ENCODE peak calls at places on chromosomes 7 and 10, in ten cellular contexts. One of them, this sample, is unnamed.

GRCh38 chr7:2876031-2876862 is 32.1 kb upstream of the GNA12 start:
- DNase-seq in H9: no peak
- DNase-seq in stimulated activated naive B cell treated with anti-CD40 and anti-IgM and Interleukin-4, amounts not matched to agents 10 μg/mL and 1 μg/mL and 100 μg/mL, for 72 hours: no peak
- DNase-seq in activated naive CD4-positive, alpha-beta T cell treated with anti-CD3 and anti-CD28 coated beads, Interleukin-2, amount 10 ng/mL, durations not matched to agents 7 days and 5 days: no peak
- DNase-seq in MV-4-11: no peak
- DNase-seq in stimulated activated CD8-positive, alpha-beta memory T cell treated with anti-CD3 and anti-CD28 coated beads, Interleukin-7, amount 100 ng/mL, for 1 hour: no peak
- DNase-seq in kidney: no peak
- DNase-seq in ELR: peak; percentile 87
- DNase-seq in lower leg skin: no peak
- DNase-seq in AG08395: peak; percentile 75
- DNase-seq in this sample: peak; percentile 26

GRCh38 chr10:100728928-100729876 is 16.2 kb upstream of the PAX2 start:
- DNase-seq in kidney: peak; percentile 89
- DNase-seq in activated naive CD4-positive, alpha-beta T cell treated with anti-CD3 and anti-CD28 coated beads, Interleukin-2, amount 10 ng/mL, durations not matched to agents 7 days and 5 days: peak; percentile 39
- DNase-seq in lower leg skin: no peak
- DNase-seq in H9: peak; percentile 85
- DNase-seq in stimulated activated CD8-positive, alpha-beta memory T cell treated with anti-CD3 and anti-CD28 coated beads, Interleukin-7, amount 100 ng/mL, for 1 hour: no peak
- DNase-seq in ELR: peak; percentile 37
- DNase-seq in AG08395: peak; percentile 35
- DNase-seq in MV-4-11: peak; percentile 22
- DNase-seq in stimulated activated naive B cell treated with anti-CD40 and anti-IgM and Interleukin-4, amounts not matched to agents 10 μg/mL and 1 μg/mL and 100 μg/mL, for 72 hours: no peak
- DNase-seq in this sample: peak; percentile 30

GRCh38 chr7:87146740-87147386 is 5.4 kb upstream of the DMTF1 start:
- DNase-seq in ELR: no peak
- DNase-seq in kidney: peak; percentile 69
- DNase-seq in stimulated activated naive B cell treated with anti-CD40 and anti-IgM and Interleukin-4, amounts not matched to agents 10 μg/mL and 1 μg/mL and 100 μg/mL, for 72 hours: no peak
- DNase-seq in AG08395: no peak
- DNase-seq in H9: peak; percentile 41
- DNase-seq in activated naive CD4-positive, alpha-beta T cell treated with anti-CD3 and anti-CD28 coated beads, Interleukin-2, amount 10 ng/mL, durations not matched to agents 7 days and 5 days: no peak
- DNase-seq in stimulated activated CD8-positive, alpha-beta memory T cell treated with anti-CD3 and anti-CD28 coated beads, Interleukin-7, amount 100 ng/mL, for 1 hour: no peak
- DNase-seq in lower leg skin: peak; percentile 81
- DNase-seq in MV-4-11: no peak
- DNase-seq in this sample: no peak

GRCh38 chr7:134931487-134931886 is 54.8 kb upstream of the AGBL3 start:
- DNase-seq in MV-4-11: no peak
- DNase-seq in stimulated activated naive B cell treated with anti-CD40 and anti-IgM and Interleukin-4, amounts not matched to agents 10 μg/mL and 1 μg/mL and 100 μg/mL, for 72 hours: no peak
- DNase-seq in ELR: no peak
- DNase-seq in lower leg skin: no peak
- DNase-seq in AG08395: no peak
- DNase-seq in kidney: no peak
- DNase-seq in H9: no peak
- DNase-seq in activated naive CD4-positive, alpha-beta T cell treated with anti-CD3 and anti-CD28 coated beads, Interleukin-2, amount 10 ng/mL, durations not matched to agents 7 days and 5 days: no peak
- DNase-seq in stimulated activated CD8-positive, alpha-beta memory T cell treated with anti-CD3 and anti-CD28 coated beads, Interleukin-7, amount 100 ng/mL, for 1 hour: no peak
- DNase-seq in this sample: peak; percentile 25

GRCh38 chr10:78025685-78026364 is 3.5 kb downstream of the POLR3A start:
- DNase-seq in ELR: peak; percentile 90
- DNase-seq in kidney: no peak
- DNase-seq in activated naive CD4-positive, alpha-beta T cell treated with anti-CD3 and anti-CD28 coated beads, Interleukin-2, amount 10 ng/mL, durations not matched to agents 7 days and 5 days: no peak
- DNase-seq in MV-4-11: no peak
- DNase-seq in AG08395: peak; percentile 27
- DNase-seq in stimulated activated naive B cell treated with anti-CD40 and anti-IgM and Interleukin-4, amounts not matched to agents 10 μg/mL and 1 μg/mL and 100 μg/mL, for 72 hours: no peak
- DNase-seq in stimulated activated CD8-positive, alpha-beta memory T cell treated with anti-CD3 and anti-CD28 coated beads, Interleukin-7, amount 100 ng/mL, for 1 hour: no peak
- DNase-seq in lower leg skin: no peak
- DNase-seq in H9: no peak
- DNase-seq in this sample: no peak

GRCh38 chr10:71083457-71083975 is 128.9 kb upstream of the UNC5B start:
- DNase-seq in stimulated activated naive B cell treated with anti-CD40 and anti-IgM and Interleukin-4, amounts not matched to agents 10 μg/mL and 1 μg/mL and 100 μg/mL, for 72 hours: no peak
- DNase-seq in ELR: no peak
- DNase-seq in lower leg skin: peak; percentile 71
- DNase-seq in stimulated activated CD8-positive, alpha-beta memory T cell treated with anti-CD3 and anti-CD28 coated beads, Interleukin-7, amount 100 ng/mL, for 1 hour: no peak
- DNase-seq in H9: peak; percentile 15
- DNase-seq in MV-4-11: peak; percentile 53
- DNase-seq in kidney: peak; percentile 11
- DNase-seq in AG08395: no peak
- DNase-seq in activated naive CD4-positive, alpha-beta T cell treated with anti-CD3 and anti-CD28 coated beads, Interleukin-2, amount 10 ng/mL, durations not matched to agents 7 days and 5 days: no peak
- DNase-seq in this sample: no peak

GRCh38 chr7:6589151-6589828 is 531 bp upstream of the INTS15 start:
- DNase-seq in activated naive CD4-positive, alpha-beta T cell treated with anti-CD3 and anti-CD28 coated beads, Interleukin-2, amount 10 ng/mL, durations not matched to agents 7 days and 5 days: no peak
- DNase-seq in stimulated activated CD8-positive, alpha-beta memory T cell treated with anti-CD3 and anti-CD28 coated beads, Interleukin-7, amount 100 ng/mL, for 1 hour: no peak
- DNase-seq in stimulated activated naive B cell treated with anti-CD40 and anti-IgM and Interleukin-4, amounts not matched to agents 10 μg/mL and 1 μg/mL and 100 μg/mL, for 72 hours: no peak
- DNase-seq in H9: no peak
- DNase-seq in lower leg skin: no peak
- DNase-seq in ELR: no peak
- DNase-seq in MV-4-11: no peak
- DNase-seq in kidney: peak; percentile 69
- DNase-seq in AG08395: no peak
- DNase-seq in this sample: no peak

GRCh38 chr10:131230641-131231322 is 80.7 kb downstream of the TCERG1L start:
- DNase-seq in stimulated activated naive B cell treated with anti-CD40 and anti-IgM and Interleukin-4, amounts not matched to agents 10 μg/mL and 1 μg/mL and 100 μg/mL, for 72 hours: no peak
- DNase-seq in stimulated activated CD8-positive, alpha-beta memory T cell treated with anti-CD3 and anti-CD28 coated beads, Interleukin-7, amount 100 ng/mL, for 1 hour: no peak
- DNase-seq in ELR: no peak
- DNase-seq in activated naive CD4-positive, alpha-beta T cell treated with anti-CD3 and anti-CD28 coated beads, Interleukin-2, amount 10 ng/mL, durations not matched to agents 7 days and 5 days: no peak
- DNase-seq in MV-4-11: no peak
- DNase-seq in H9: no peak
- DNase-seq in kidney: peak; percentile 37
- DNase-seq in lower leg skin: no peak
- DNase-seq in AG08395: no peak
- DNase-seq in this sample: no peak

GRCh38 chr10:329361-330099 is 194.3 kb downstream of the ZMYND11 start:
- DNase-seq in lower leg skin: peak; percentile 96
- DNase-seq in stimulated activated naive B cell treated with anti-CD40 and anti-IgM and Interleukin-4, amounts not matched to agents 10 μg/mL and 1 μg/mL and 100 μg/mL, for 72 hours: no peak
- DNase-seq in MV-4-11: peak; percentile 83
- DNase-seq in stimulated activated CD8-positive, alpha-beta memory T cell treated with anti-CD3 and anti-CD28 coated beads, Interleukin-7, amount 100 ng/mL, for 1 hour: no peak
- DNase-seq in AG08395: peak; percentile 95
- DNase-seq in ELR: peak; percentile 97
- DNase-seq in kidney: peak; percentile 88
- DNase-seq in activated naive CD4-positive, alpha-beta T cell treated with anti-CD3 and anti-CD28 coated beads, Interleukin-2, amount 10 ng/mL, durations not matched to agents 7 days and 5 days: peak; percentile 43
- DNase-seq in H9: no peak
- DNase-seq in this sample: peak; percentile 92

GRCh38 chr10:100338434-100339036 is 8.5 kb upstream of the SCD start:
- DNase-seq in kidney: peak; percentile 81
- DNase-seq in H9: peak; percentile 76
- DNase-seq in AG08395: peak; percentile 76
- DNase-seq in activated naive CD4-positive, alpha-beta T cell treated with anti-CD3 and anti-CD28 coated beads, Interleukin-2, amount 10 ng/mL, durations not matched to agents 7 days and 5 days: peak; percentile 89
- DNase-seq in MV-4-11: peak; percentile 57
- DNase-seq in lower leg skin: peak; percentile 95
- DNase-seq in ELR: peak; percentile 71
- DNase-seq in stimulated activated naive B cell treated with anti-CD40 and anti-IgM and Interleukin-4, amounts not matched to agents 10 μg/mL and 1 μg/mL and 100 μg/mL, for 72 hours: peak; percentile 60
- DNase-seq in stimulated activated CD8-positive, alpha-beta memory T cell treated with anti-CD3 and anti-CD28 coated beads, Interleukin-7, amount 100 ng/mL, for 1 hour: peak; percentile 66
- DNase-seq in this sample: peak; percentile 61

GRCh38 chr7:70647801-70648491 is 484.0 kb upstream of the GALNT17 start:
- DNase-seq in lower leg skin: no peak
- DNase-seq in stimulated activated naive B cell treated with anti-CD40 and anti-IgM and Interleukin-4, amounts not matched to agents 10 μg/mL and 1 μg/mL and 100 μg/mL, for 72 hours: peak; percentile 14
- DNase-seq in stimulated activated CD8-positive, alpha-beta memory T cell treated with anti-CD3 and anti-CD28 coated beads, Interleukin-7, amount 100 ng/mL, for 1 hour: peak; percentile 65
- DNase-seq in activated naive CD4-positive, alpha-beta T cell treated with anti-CD3 and anti-CD28 coated beads, Interleukin-2, amount 10 ng/mL, durations not matched to agents 7 days and 5 days: peak; percentile 80
- DNase-seq in kidney: no peak
- DNase-seq in MV-4-11: no peak
- DNase-seq in ELR: peak; percentile 94
- DNase-seq in AG08395: peak; percentile 69
- DNase-seq in H9: no peak
- DNase-seq in this sample: peak; percentile 31

GRCh38 chr10:120458432-120458831 is 1.4 kb downstream of the PLPP4 start:
- DNase-seq in ELR: no peak
- DNase-seq in lower leg skin: no peak
- DNase-seq in kidney: no peak
- DNase-seq in MV-4-11: no peak
- DNase-seq in activated naive CD4-positive, alpha-beta T cell treated with anti-CD3 and anti-CD28 coated beads, Interleukin-2, amount 10 ng/mL, durations not matched to agents 7 days and 5 days: no peak
- DNase-seq in AG08395: no peak
- DNase-seq in H9: no peak
- DNase-seq in stimulated activated CD8-positive, alpha-beta memory T cell treated with anti-CD3 and anti-CD28 coated beads, Interleukin-7, amount 100 ng/mL, for 1 hour: no peak
- DNase-seq in stimulated activated naive B cell treated with anti-CD40 and anti-IgM and Interleukin-4, amounts not matched to agents 10 μg/mL and 1 μg/mL and 100 μg/mL, for 72 hours: no peak
- DNase-seq in this sample: no peak

GRCh38 chr7:6179620-6180343 is 92.6 kb downstream of the CYTH3 start:
- DNase-seq in H9: no peak
- DNase-seq in MV-4-11: no peak
- DNase-seq in ELR: no peak
- DNase-seq in stimulated activated naive B cell treated with anti-CD40 and anti-IgM and Interleukin-4, amounts not matched to agents 10 μg/mL and 1 μg/mL and 100 μg/mL, for 72 hours: no peak
- DNase-seq in kidney: peak; percentile 31
- DNase-seq in stimulated activated CD8-positive, alpha-beta memory T cell treated with anti-CD3 and anti-CD28 coated beads, Interleukin-7, amount 100 ng/mL, for 1 hour: no peak
- DNase-seq in AG08395: no peak
- DNase-seq in activated naive CD4-positive, alpha-beta T cell treated with anti-CD3 and anti-CD28 coated beads, Interleukin-2, amount 10 ng/mL, durations not matched to agents 7 days and 5 days: no peak
- DNase-seq in lower leg skin: peak; percentile 34
- DNase-seq in this sample: no peak

GRCh38 chr10:113876461-113876860 is 22.0 kb downstream of the NHLRC2 start:
- DNase-seq in AG08395: no peak
- DNase-seq in stimulated activated naive B cell treated with anti-CD40 and anti-IgM and Interleukin-4, amounts not matched to agents 10 μg/mL and 1 μg/mL and 100 μg/mL, for 72 hours: no peak
- DNase-seq in H9: no peak
- DNase-seq in MV-4-11: no peak
- DNase-seq in activated naive CD4-positive, alpha-beta T cell treated with anti-CD3 and anti-CD28 coated beads, Interleukin-2, amount 10 ng/mL, durations not matched to agents 7 days and 5 days: no peak
- DNase-seq in ELR: no peak
- DNase-seq in stimulated activated CD8-positive, alpha-beta memory T cell treated with anti-CD3 and anti-CD28 coated beads, Interleukin-7, amount 100 ng/mL, for 1 hour: no peak
- DNase-seq in lower leg skin: no peak
- DNase-seq in kidney: no peak
- DNase-seq in this sample: no peak

GRCh38 chr10:75544923-75545322 is 113.5 kb downstream of the LRMDA start:
- DNase-seq in H9: no peak
- DNase-seq in kidney: no peak
- DNase-seq in stimulated activated naive B cell treated with anti-CD40 and anti-IgM and Interleukin-4, amounts not matched to agents 10 μg/mL and 1 μg/mL and 100 μg/mL, for 72 hours: no peak
- DNase-seq in lower leg skin: no peak
- DNase-seq in activated naive CD4-positive, alpha-beta T cell treated with anti-CD3 and anti-CD28 coated beads, Interleukin-2, amount 10 ng/mL, durations not matched to agents 7 days and 5 days: no peak
- DNase-seq in MV-4-11: no peak
- DNase-seq in stimulated activated CD8-positive, alpha-beta memory T cell treated with anti-CD3 and anti-CD28 coated beads, Interleukin-7, amount 100 ng/mL, for 1 hour: no peak
- DNase-seq in ELR: no peak
- DNase-seq in AG08395: peak; percentile 43
- DNase-seq in this sample: no peak

GRCh38 chr10:17993361-17993760 is 41.6 kb downstream of the SLC39A12 start:
- DNase-seq in AG08395: no peak
- DNase-seq in stimulated activated naive B cell treated with anti-CD40 and anti-IgM and Interleukin-4, amounts not matched to agents 10 μg/mL and 1 μg/mL and 100 μg/mL, for 72 hours: no peak
- DNase-seq in H9: no peak
- DNase-seq in kidney: no peak
- DNase-seq in stimulated activated CD8-positive, alpha-beta memory T cell treated with anti-CD3 and anti-CD28 coated beads, Interleukin-7, amount 100 ng/mL, for 1 hour: no peak
- DNase-seq in ELR: peak; percentile 94
- DNase-seq in lower leg skin: no peak
- DNase-seq in MV-4-11: no peak
- DNase-seq in activated naive CD4-positive, alpha-beta T cell treated with anti-CD3 and anti-CD28 coated beads, Interleukin-2, amount 10 ng/mL, durations not matched to agents 7 days and 5 days: no peak
- DNase-seq in this sample: peak; percentile 69

GRCh38 chr7:50431316-50431715 is 18.8 kb downstream of the FIGNL1 start:
- DNase-seq in ELR: no peak
- DNase-seq in kidney: no peak
- DNase-seq in stimulated activated CD8-positive, alpha-beta memory T cell treated with anti-CD3 and anti-CD28 coated beads, Interleukin-7, amount 100 ng/mL, for 1 hour: no peak
- DNase-seq in AG08395: no peak
- DNase-seq in MV-4-11: no peak
- DNase-seq in H9: no peak
- DNase-seq in lower leg skin: no peak
- DNase-seq in activated naive CD4-positive, alpha-beta T cell treated with anti-CD3 and anti-CD28 coated beads, Interleukin-2, amount 10 ng/mL, durations not matched to agents 7 days and 5 days: no peak
- DNase-seq in stimulated activated naive B cell treated with anti-CD40 and anti-IgM and Interleukin-4, amounts not matched to agents 10 μg/mL and 1 μg/mL and 100 μg/mL, for 72 hours: no peak
- DNase-seq in this sample: no peak

GRCh38 chr10:22531008-22531407 is 183.4 kb downstream of the PIP4K2A start:
- DNase-seq in MV-4-11: no peak
- DNase-seq in kidney: no peak
- DNase-seq in stimulated activated naive B cell treated with anti-CD40 and anti-IgM and Interleukin-4, amounts not matched to agents 10 μg/mL and 1 μg/mL and 100 μg/mL, for 72 hours: no peak
- DNase-seq in activated naive CD4-positive, alpha-beta T cell treated with anti-CD3 and anti-CD28 coated beads, Interleukin-2, amount 10 ng/mL, durations not matched to agents 7 days and 5 days: no peak
- DNase-seq in AG08395: no peak
- DNase-seq in ELR: no peak
- DNase-seq in lower leg skin: no peak
- DNase-seq in H9: no peak
- DNase-seq in stimulated activated CD8-positive, alpha-beta memory T cell treated with anti-CD3 and anti-CD28 coated beads, Interleukin-7, amount 100 ng/mL, for 1 hour: no peak
- DNase-seq in this sample: no peak

GRCh38 chr7:156496491-156497264 is 143.9 kb upstream of the RNF32 start:
- DNase-seq in stimulated activated naive B cell treated with anti-CD40 and anti-IgM and Interleukin-4, amounts not matched to agents 10 μg/mL and 1 μg/mL and 100 μg/mL, for 72 hours: no peak
- DNase-seq in AG08395: no peak
- DNase-seq in stimulated activated CD8-positive, alpha-beta memory T cell treated with anti-CD3 and anti-CD28 coated beads, Interleukin-7, amount 100 ng/mL, for 1 hour: no peak
- DNase-seq in lower leg skin: no peak
- DNase-seq in ELR: no peak
- DNase-seq in activated naive CD4-positive, alpha-beta T cell treated with anti-CD3 and anti-CD28 coated beads, Interleukin-2, amount 10 ng/mL, durations not matched to agents 7 days and 5 days: no peak
- DNase-seq in MV-4-11: no peak
- DNase-seq in kidney: no peak
- DNase-seq in H9: no peak
- DNase-seq in this sample: no peak